ENCODE peak calls at places on chromosome 6, in ten cellular contexts. N is thoracic aorta, Y is mammary epithelial cell, R is mucosa of descending colon, O is kidney, U is foreskin fibroblast, K is PC-3, H is IMR-90, G is astrocyte of the spinal cord, M is Panc1. E is an unnamed sample.
A peak's percentile ranks its signal among the peaks of the same experiment; 100 is the strongest.

GRCh38 chr6:68160348-68160747 is 474.7 kb upstream of the ADGRB3 start:
- DNase-seq in N (no peak), Y (no peak), R (no peak), O (no peak), U (no peak), K (no peak), H (no peak), G (no peak), M (no peak), E (no peak)

GRCh38 chr6:82589509-82590206 is 226.0 kb downstream of the TPBG start:
- DNase-seq in N (no peak), Y (peak; percentile 58), R (no peak), O (no peak), U (peak; percentile 85), K (peak; percentile 94), H (peak; percentile 64), G (peak; percentile 96), M (no peak), E (peak; percentile 98)

GRCh38 chr6:71349395-71349794 is 60.8 kb downstream of the OGFRL1 start:
- DNase-seq in N (no peak), Y (no peak), R (no peak), O (no peak), U (no peak), K (peak; percentile 65), H (peak; percentile 62), G (peak; percentile 71), M (no peak), E (peak; percentile 71)

GRCh38 chr6:141956046-141956761 is 176.5 kb upstream of the GJE1 start:
- DNase-seq in N (peak; percentile 3), Y (no peak), R (no peak), O (no peak), U (peak; percentile 20), K (peak; percentile 5), H (peak; percentile 14), G (peak; percentile 1), M (no peak), E (peak; percentile 7)

GRCh38 chr6:38554700-38555413 is 84.9 kb downstream of the BTBD9 start:
- DNase-seq in N (no peak), Y (peak; percentile 35), R (no peak), O (no peak), U (peak; percentile 41), K (peak; percentile 50), H (peak; percentile 72), G (peak; percentile 67), M (no peak), E (peak; percentile 62)

GRCh38 chr6:146578054-146578453 is 20.7 kb upstream of the ADGB start:
- DNase-seq in N (no peak), Y (peak; percentile 85), R (no peak), O (no peak), U (peak; percentile 14), K (peak; percentile 26), H (peak; percentile 24), G (peak; percentile 38), M (no peak), E (peak; percentile 39)

GRCh38 chr6:44431118-44431725 is 43.7 kb downstream of the CDC5L start:
- DNase-seq in N (no peak), Y (peak; percentile 43), R (peak; percentile 80), O (no peak), U (peak; percentile 53), K (peak; percentile 72), H (peak; percentile 73), G (peak; percentile 74), M (no peak), E (peak; percentile 82)

GRCh38 chr6:3426091-3426780 is 30.6 kb downstream of the SLC22A23 start:
- DNase-seq in N (no peak), Y (peak; percentile 58), R (no peak), O (no peak), U (no peak), K (peak; percentile 59), H (no peak), G (no peak), M (no peak), E (peak; percentile 31)

GRCh38 chr6:39426057-39426592 is 103.6 kb upstream of the KCNK16 start:
- DNase-seq in N (no peak), Y (peak; percentile 91), R (no peak), O (no peak), U (peak; percentile 86), K (peak; percentile 62), H (peak; percentile 33), G (peak; percentile 83), M (no peak), E (peak; percentile 69)

GRCh38 chr6:27477318-27478013 is 4.6 kb upstream of the ZNF184 start:
- DNase-seq in N (no peak), Y (no peak), R (no peak), O (no peak), U (no peak), K (no peak), H (no peak), G (no peak), M (no peak), E (no peak)

GRCh38 chr6:113907107-113907506 is 50.0 kb downstream of the MARCKS start:
- DNase-seq in N (no peak), Y (no peak), R (no peak), O (no peak), U (no peak), K (no peak), H (no peak), G (no peak), M (no peak), E (no peak)

GRCh38 chr6:40894962-40895799 is 143.8 kb downstream of the UNC5CL start:
- DNase-seq in N (no peak), Y (peak; percentile 23), R (peak; percentile 70), O (peak; percentile 85), U (peak; percentile 36), K (peak; percentile 74), H (peak; percentile 54), G (peak; percentile 39), M (no peak), E (peak; percentile 57)

GRCh38 chr6:80022803-80023202 is 18.4 kb downstream of the TTK start:
- DNase-seq in N (no peak), Y (no peak), R (no peak), O (no peak), U (peak; percentile 34), K (no peak), H (peak; percentile 86), G (peak; percentile 84), M (no peak), E (peak; percentile 70)

GRCh38 chr6:167824591-167825041 is 2.1 kb upstream of the AFDN start:
- DNase-seq in N (no peak), Y (no peak), R (no peak), O (no peak), U (peak; percentile 69), K (no peak), H (peak; percentile 25), G (peak; percentile 44), M (no peak), E (peak; percentile 51)

DNA sequence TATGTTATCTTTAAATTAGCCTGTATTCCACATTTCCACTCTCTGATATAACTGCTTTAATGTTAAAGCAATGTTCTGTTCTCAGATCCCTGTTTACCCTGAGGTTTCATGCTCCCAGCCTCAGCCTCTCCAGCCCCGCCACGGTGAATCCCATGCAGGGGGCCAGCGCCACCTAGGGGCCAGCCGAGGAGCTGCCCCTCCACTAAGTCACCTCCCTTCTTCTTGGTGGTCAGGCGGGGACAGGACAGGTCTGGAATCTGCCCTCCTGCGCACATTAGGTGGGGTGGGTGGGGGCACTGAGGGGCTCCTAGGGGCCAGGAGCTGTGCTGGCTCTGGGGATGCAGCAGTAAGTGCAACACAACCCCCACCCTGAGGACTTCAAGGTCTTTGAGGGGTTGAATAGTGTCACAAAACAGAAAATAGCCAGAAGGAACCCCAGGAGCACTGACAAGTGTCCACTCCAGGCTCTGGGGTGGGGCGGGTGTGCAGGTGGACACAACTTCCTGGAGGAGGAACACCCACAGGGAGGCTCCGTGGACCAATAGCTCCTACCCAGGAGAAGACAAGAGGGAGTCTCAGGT is 61.6 kb downstream of the RAB44 start:
- DNase-seq in N (peak; percentile 52), Y (peak; percentile 58), R (peak; percentile 89), O (peak; percentile 92), U (peak; percentile 59), K (peak; percentile 83), H (peak; percentile 68), G (peak; percentile 75), M (no peak), E (peak; percentile 58)
- TF ChIP-seq CTCF in N (peak; percentile 99), Y (peak; percentile 93), R (peak; percentile 96), O (peak; percentile 93), U (peak; percentile 93), K (peak; percentile 98), H (peak; percentile 98), G (peak; percentile 99), M (peak; percentile 99), E (peak; percentile 93)

DNA sequence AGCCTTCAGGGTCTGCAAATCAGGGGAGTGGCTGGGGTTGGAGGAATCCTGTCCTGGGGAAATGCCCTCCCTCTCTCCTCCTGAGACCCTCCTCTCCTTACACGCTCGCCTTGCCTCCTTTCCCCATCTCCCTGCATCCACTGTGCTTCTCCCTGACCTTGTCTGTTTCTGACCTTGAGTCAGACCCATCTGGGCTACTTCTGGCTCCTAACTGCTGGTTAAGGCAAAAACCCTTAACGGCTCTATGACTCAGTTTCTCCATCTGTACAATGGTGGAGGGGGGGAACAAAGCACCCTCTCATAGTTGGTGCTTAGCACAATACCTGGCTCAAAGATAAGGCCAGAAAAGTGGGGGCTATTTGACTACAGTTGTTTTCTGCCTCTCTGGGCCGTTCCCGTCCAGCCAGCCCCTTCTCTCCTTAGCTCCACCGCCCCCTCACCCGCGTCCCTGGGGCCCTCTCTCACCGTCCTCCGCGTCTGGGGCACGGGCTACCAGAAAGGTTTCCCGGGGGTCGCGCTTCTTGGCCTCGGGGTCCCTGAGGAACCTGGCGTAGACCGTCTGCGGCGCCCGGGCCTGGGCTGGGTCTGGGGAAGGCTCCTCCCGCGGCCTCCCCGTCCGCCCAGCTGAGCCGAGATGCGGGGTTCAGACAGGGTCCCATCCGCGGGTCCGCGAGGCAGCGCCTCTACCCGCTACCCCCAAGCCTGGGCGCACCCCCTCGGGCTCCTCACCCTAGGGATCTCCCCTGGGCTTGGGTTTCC is 1.3 kb downstream of the TULP1 start:
- DNase-seq in N (no peak), Y (no peak), R (no peak), O (no peak), U (no peak), K (no peak), H (no peak), G (no peak), M (no peak), E (no peak)
- H3K4me3 ChIP-seq in N (no peak overlapping the region), Y (no peak overlapping the region), R (no peak overlapping the region), O (no peak overlapping the region), U (no peak overlapping the region), K (no peak overlapping the region), H (no peak overlapping the region), G (no peak overlapping the region), M (no peak overlapping the region), E (no peak overlapping the region)

GRCh38 chr6:154974485-154975149 is 20.5 kb upstream of the TIAM2 start:
- DNase-seq in N (no peak), Y (no peak), R (no peak), O (no peak), U (no peak), K (peak; percentile 17), H (no peak), G (no peak), M (no peak), E (no peak)
- TF ChIP-seq CTCF in N (no peak), Y (no peak), R (no peak), O (no peak), U (no peak), K (no peak), H (no peak), G (peak; percentile 21), M (no peak), E (peak; percentile 11)

DNA sequence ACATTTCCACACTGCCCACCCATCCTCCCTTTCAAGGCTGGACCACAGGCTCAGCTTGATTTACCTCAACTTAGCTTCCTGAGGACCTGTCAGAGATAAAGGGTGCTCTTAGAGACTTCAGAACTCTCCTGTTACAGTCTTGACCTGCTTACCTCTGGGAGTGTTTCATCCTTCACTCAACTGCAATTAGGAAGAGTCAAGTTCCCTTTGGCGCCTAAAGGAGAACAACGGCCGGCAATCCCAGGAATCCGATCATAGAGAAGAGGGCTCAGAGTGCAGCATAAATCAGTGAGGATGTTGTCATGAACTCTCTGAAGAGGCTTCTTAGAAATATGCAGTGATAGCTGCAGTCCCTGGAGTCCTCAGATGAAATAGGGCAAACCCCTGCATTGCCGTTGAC is 36.4 kb downstream of the LYRM2 start:
- DNase-seq in N (no peak), Y (no peak), R (no peak), O (no peak), U (no peak), K (no peak), H (no peak), G (no peak), M (no peak), E (no peak)
- H3K4me3 ChIP-seq in N (no peak overlapping the region), Y (no peak overlapping the region), R (no peak overlapping the region), O (no peak overlapping the region), U (no peak overlapping the region), K (no peak overlapping the region), H (no peak overlapping the region), G (no peak overlapping the region), M (no peak overlapping the region), E (no peak overlapping the region)